ENCODE peak calls at places on chromosomes 12 and 14, in five cellular contexts. R is GM23338, I is H1, T is SK-N-MC, A is spleen. Y is an unnamed sample.

GRCh38 chr14:40028991-40029390 is 596.8 kb upstream of the FBXO33 start:
- DNase-seq in T (no peak), I (no peak), A (no peak), R (no peak), Y (no peak)

GRCh38 chr14:91573528-91573893 is 63.4 kb upstream of the PPP4R3A start:
- DNase-seq in T (no peak), A (no peak), I (no peak), R (no peak), Y (no peak)

GRCh38 chr12:89393551-89394121 is 41.3 kb upstream of the DUSP6 start:
- DNase-seq in R (no peak), T (no peak), A (no peak), I (no peak), Y (no peak)

GRCh38 chr12:69688496-69689427 is 10.3 kb downstream of the BEST3 start:
- DNase-seq in I (peak; percentile 71), T (no peak), R (peak; percentile 57), A (peak; percentile 78), Y (no peak)

GRCh38 chr14:25340882-25341281 is 290.9 kb upstream of the STXBP6 start:
- DNase-seq in I (no peak), R (no peak), A (no peak), T (no peak), Y (no peak)

GRCh38 chr12:70571705-70572269 is 65.4 kb downstream of the PTPRB start:
- DNase-seq in T (no peak), R (no peak), I (no peak), A (no peak), Y (no peak)

GRCh38 chr14:69945905-69946304 is 66.7 kb downstream of the SMOC1 start:
- DNase-seq in T (no peak), R (no peak), A (no peak), I (no peak), Y (no peak)

GRCh38 chr14:84390010-84390409 is 1139.9 kb upstream of the FLRT2 start:
- DNase-seq in R (no peak), T (no peak), A (no peak), I (no peak), Y (no peak)

GRCh38 chr12:89494411-89495231 is 30.0 kb downstream of the GALNT4 start:
- DNase-seq in A (no peak), T (no peak), R (no peak), I (no peak), Y (no peak)

GRCh38 chr12:74910831-74911230 is 298.8 kb downstream of the KCNC2 start:
- DNase-seq in R (no peak), A (no peak), T (no peak), I (no peak), Y (no peak)

GRCh38 chr12:62649412-62650116 is 182.9 kb downstream of the MON2 start:
- DNase-seq in R (no peak), I (no peak), T (no peak), A (no peak), Y (no peak)

GRCh38 chr14:31207287-31207745 is 277 bp downstream of the HECTD1 start:
- DNase-seq in T (no peak), I (no peak), R (no peak), A (peak; percentile 98), Y (no peak)

GRCh38 chr14:31204593-31205534 is 2.7 kb downstream of the HECTD1 start:
- DNase-seq in I (no peak), A (no peak), T (no peak), R (no peak), Y (no peak)

GRCh38 chr14:31207746-31208545 is at the start of gene HECTD1:
- DNase-seq in I (peak; percentile 70), R (peak; percentile 90), A (no peak), T (peak; percentile 65), Y (peak; percentile 80)

GRCh38 chr14:31206536-31207286 is 882 bp downstream of the HECTD1 start:
- DNase-seq in R (peak; percentile 59), I (no peak), A (peak; percentile 90), T (no peak), Y (peak; percentile 15)

DNA sequence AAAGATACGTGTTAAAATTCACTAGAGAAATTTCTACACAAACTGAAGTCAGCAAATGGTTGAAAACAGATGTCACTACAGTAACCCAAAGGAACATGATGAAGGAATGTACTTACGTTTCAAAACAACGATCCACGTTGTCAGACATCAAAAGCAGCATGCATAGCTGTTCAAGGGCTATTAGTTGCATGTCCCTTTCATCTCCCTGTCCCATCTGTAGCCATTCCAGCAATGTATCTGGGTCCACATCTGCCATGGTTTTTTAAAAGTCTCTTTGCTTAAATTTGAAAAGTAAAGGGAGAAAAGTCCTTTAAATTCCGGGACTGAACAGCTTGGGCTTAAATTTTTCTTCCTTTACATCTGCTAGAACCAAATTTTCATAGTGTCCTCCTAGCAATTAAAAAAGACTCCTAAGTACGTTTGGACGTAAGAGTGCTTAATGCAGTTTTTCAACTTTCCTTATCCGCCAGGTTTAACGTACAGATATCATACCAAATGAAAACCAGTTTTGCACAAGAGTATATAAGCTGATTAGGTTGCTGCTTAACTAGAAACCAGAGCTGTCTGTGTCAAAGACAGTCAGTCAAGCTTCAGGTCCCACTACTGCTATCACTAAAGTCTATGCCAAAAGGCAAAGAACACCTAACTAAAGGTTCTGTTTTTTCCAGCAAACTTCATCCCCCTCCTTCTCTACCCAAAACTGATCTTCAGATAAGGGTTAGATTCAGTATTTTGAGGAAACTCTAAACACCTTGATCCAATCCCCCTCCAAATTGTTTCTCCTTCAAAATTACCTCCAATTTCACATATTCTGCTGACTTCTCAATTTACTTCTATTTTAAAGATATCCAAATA is 1.7 kb downstream of the HECTD1 start:
- DNase-seq in A (no peak), T (no peak), R (no peak), I (no peak), Y (no peak)
- TF ChIP-seq POLR2AphosphoS5 in A (no peak), T (no peak), R (no peak), I (no peak), Y (no peak)

GRCh38 chr12:65885716-65886115 is 61.4 kb downstream of the HMGA2 start:
- DNase-seq in T (no peak), A (no peak), R (no peak), I (no peak), Y (no peak)
- TF ChIP-seq POLR2AphosphoS5 in T (no peak), A (no peak), R (no peak), I (no peak), Y (no peak)

DNA sequence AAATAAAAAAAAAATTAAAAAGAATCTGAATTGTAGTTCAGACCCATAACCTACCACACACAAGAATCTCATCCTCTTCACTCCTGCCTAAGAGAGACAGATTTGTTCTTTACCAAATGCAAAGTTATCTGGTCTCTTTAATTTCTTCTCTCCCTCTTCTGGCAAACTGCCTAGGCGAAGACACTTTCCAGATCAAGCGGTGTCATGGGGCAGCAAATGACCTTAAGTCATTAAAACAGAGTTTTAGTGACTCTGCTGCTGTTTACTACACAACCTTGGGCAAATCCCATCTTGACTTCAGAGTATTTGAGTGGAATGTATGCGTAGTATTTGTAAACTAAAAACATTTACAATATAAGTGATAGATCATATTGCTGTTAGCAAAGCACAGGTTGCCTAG is 60.9 kb upstream of the NID2 start:
- DNase-seq in R (no peak), A (no peak), T (no peak), I (no peak), Y (no peak)
- TF ChIP-seq POLR2AphosphoS5 in R (no peak), A (no peak), T (no peak), I (no peak), Y (no peak)

GRCh38 chr12:110271015-110271414 is 10.0 kb upstream of the ATP2A2 start:
- DNase-seq in I (no peak), R (no peak), T (no peak), A (no peak), Y (no peak)

GRCh38 chr12:110269622-110270124 is 11.4 kb upstream of the ATP2A2 start:
- DNase-seq in I (no peak), A (no peak), R (peak; percentile 42), T (no peak), Y (no peak)

GRCh38 chr12:110266381-110266909 is 14.6 kb upstream of the ATP2A2 start:
- DNase-seq in R (no peak), A (no peak), I (no peak), T (no peak), Y (no peak)

GRCh38 chr12:110266980-110267620 is 13.9 kb upstream of the ATP2A2 start:
- DNase-seq in T (no peak), R (no peak), A (no peak), I (no peak), Y (no peak)

GRCh38 chr12:110270125-110270962 is 10.7 kb upstream of the ATP2A2 start:
- DNase-seq in A (no peak), T (no peak), I (no peak), R (no peak), Y (no peak)
- TF ChIP-seq POLR2AphosphoS5 in A (no peak), T (no peak), I (no peak), R (no peak), Y (no peak)

DNA sequence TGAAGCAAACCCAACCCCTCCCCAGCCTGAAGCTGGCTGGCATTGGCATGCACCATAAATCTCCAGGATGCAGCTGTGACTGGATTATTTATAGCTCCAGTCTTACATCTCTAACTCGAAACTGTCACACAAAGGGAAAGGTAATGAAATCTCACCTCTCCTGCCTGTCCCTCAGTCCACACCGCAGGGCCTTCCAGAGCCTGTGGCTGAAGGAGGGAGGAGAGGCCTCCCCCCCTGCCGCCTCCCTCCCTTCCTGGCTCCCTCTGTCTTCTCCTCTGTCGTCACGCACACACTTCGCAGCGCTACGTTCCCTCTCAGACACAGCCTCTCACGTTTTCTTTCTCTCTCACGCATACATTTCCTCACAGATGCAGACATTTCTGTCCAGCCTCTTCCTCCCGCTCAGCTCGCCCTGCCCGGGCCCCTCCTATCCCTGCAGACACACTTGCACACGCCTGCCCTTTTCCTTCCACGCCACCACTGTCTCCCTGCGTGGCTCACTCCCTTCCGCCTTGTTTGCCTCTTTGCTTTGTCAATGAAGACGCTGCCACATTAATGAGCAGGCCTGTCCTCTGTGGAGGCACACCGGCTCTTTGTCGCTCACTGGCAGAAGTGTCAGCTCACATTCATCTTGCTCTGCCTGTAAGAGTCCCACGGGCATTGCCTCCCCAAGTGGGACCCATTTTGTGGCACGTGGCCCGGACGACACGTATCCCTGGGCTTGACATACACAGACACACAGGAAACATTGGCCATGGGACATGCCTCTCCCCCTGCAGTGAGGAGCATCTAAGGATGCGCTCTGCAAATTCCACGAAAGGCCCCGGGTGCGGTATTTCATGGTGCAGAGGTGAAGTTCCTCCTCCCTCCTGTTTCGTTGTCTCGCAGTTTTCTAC is 27.9 kb downstream of the IRF2BPL start:
- DNase-seq in T (no peak), I (no peak), A (no peak), R (peak; percentile 38), Y (no peak)
- TF ChIP-seq POLR2AphosphoS5 in T (no peak), I (no peak), A (peak; percentile 47), R (no peak), Y (no peak)

GRCh38 chr12:5051334-5051733 is 7.7 kb downstream of the KCNA5 start:
- DNase-seq in A (no peak), I (no peak), T (no peak), R (no peak), Y (no peak)

GRCh38 chr12:5044420-5045295 is 979 bp downstream of the KCNA5 start:
- DNase-seq in T (no peak), R (peak; percentile 42), A (no peak), I (no peak), Y (no peak)

GRCh38 chr12:5050542-5050941 is 6.9 kb downstream of the KCNA5 start:
- DNase-seq in A (no peak), R (no peak), T (no peak), I (no peak), Y (no peak)

GRCh38 chr12:5047094-5047493 is 3.4 kb downstream of the KCNA5 start:
- DNase-seq in I (no peak), T (no peak), R (no peak), A (no peak), Y (no peak)

GRCh38 chr12:5047729-5048128 is 4.0 kb downstream of the KCNA5 start:
- DNase-seq in A (no peak), T (no peak), I (no peak), R (no peak), Y (no peak)
- TF ChIP-seq POLR2AphosphoS5 in A (no peak), T (no peak), I (no peak), R (no peak), Y (no peak)

Y was measured in GM12891.